ENCODE peak calls at places on chromosomes 5 and 9, in nine cellular contexts. M, N, T, D, E, V, Q, G and W are unnamed samples.

GRCh38 chr5:67807116-67807888 is 408.3 kb upstream of the PIK3R1 start:
- DNase-seq in Q (no peak), E (no peak), V (no peak), M (no peak), T (no peak), G (no peak), D (no peak), N (no peak), W (no peak)

GRCh38 chr5:143219696-143220095 is 183.8 kb downstream of the NR3C1 start:
- DNase-seq in V (no peak), T (no peak), D (no peak), N (no peak), Q (no peak), M (peak), G (no peak), E (no peak), W (no peak)

GRCh38 chr9:91117959-91118651 is 243.6 kb downstream of the AUH start:
- DNase-seq in D (peak), M (peak), G (peak), Q (peak), E (peak), T (peak), N (peak), V (peak), W (no peak)

GRCh38 chr5:91591076-91591475 is 208.0 kb upstream of the ARRDC3 start:
- DNase-seq in G (peak), V (no peak), D (no peak), N (no peak), E (no peak), T (no peak), M (no peak), Q (no peak), W (peak)

GRCh38 chr5:74578356-74579044 is 62.0 kb downstream of the ENC1 start:
- DNase-seq in T (no peak), M (no peak), N (no peak), E (no peak), V (no peak), G (no peak), Q (no peak), D (no peak), W (no peak)

GRCh38 chr5:80238078-80238477 is 17.8 kb downstream of the SERINC5 start:
- DNase-seq in V (no peak), M (no peak), T (no peak), E (no peak), G (no peak), D (no peak), N (no peak), Q (no peak), W (no peak)

GRCh38 chr9:14322211-14323082 is 8.5 kb upstream of the NFIB start:
- DNase-seq in N (peak), E (peak), G (no peak), D (peak), V (peak), Q (peak), T (peak), M (peak), W (peak)

GRCh38 chr9:9942764-9943424 is 669.9 kb downstream of the PTPRD start:
- DNase-seq in T (peak), D (peak), G (peak), V (peak), M (peak), Q (peak), E (no peak), N (peak), W (peak)

GRCh38 chr5:170503970-170504525 is at the start of gene KCNIP1:
- DNase-seq in G (no peak), M (no peak), V (no peak), E (no peak), T (no peak), Q (peak), D (no peak), N (no peak), W (no peak)

GRCh38 chr9:2158111-2158610 is 143.0 kb downstream of the SMARCA2 start:
- DNase-seq in E (no peak), N (peak), V (peak), G (peak), Q (peak), T (peak), D (peak), M (peak), W (peak)

GRCh38 chr9:80650964-80651555 is 1038.3 kb downstream of the TLE1 start:
- DNase-seq in G (no peak), D (no peak), E (no peak), Q (no peak), V (no peak), N (peak), T (no peak), M (peak), W (peak)

GRCh38 chr9:16307626-16308195 is 562.8 kb downstream of the BNC2 start:
- DNase-seq in N (no peak), Q (no peak), M (no peak), D (no peak), V (no peak), E (no peak), G (no peak), T (no peak), W (no peak)

GRCh38 chr9:36896296-36896695 is 137.8 kb downstream of the PAX5 start:
- DNase-seq in D (no peak), M (no peak), V (no peak), Q (no peak), G (no peak), E (no peak), T (no peak), N (no peak), W (no peak)

GRCh38 chr5:146890733-146891440 is 12.3 kb upstream of the PPP2R2B start:
- DNase-seq in D (no peak), N (no peak), M (no peak), G (no peak), E (no peak), Q (no peak), V (no peak), T (no peak), W (no peak)

GRCh38 chr5:98905857-98906688 is 22.7 kb downstream of the CHD1 start:
- DNase-seq in T (no peak), Q (no peak), G (no peak), N (peak), M (peak), E (no peak), V (no peak), D (no peak), W (peak)

GRCh38 chr9:64061013-64061627 is 1223.9 kb downstream of the FOXD4L5 start:
- DNase-seq in M (no peak), D (no peak), V (no peak), N (no peak), Q (no peak), T (no peak), E (no peak), G (no peak), W (no peak)

GRCh38 chr9:109115931-109116541 is 3.7 kb downstream of the TMEM245 start:
- DNase-seq in T (no peak), D (no peak), V (no peak), Q (no peak), N (peak), G (no peak), M (peak), E (no peak), W (no peak)

GRCh38 chr9:3459076-3459475 is 66.7 kb downstream of the RFX3 start:
- DNase-seq in T (no peak), N (no peak), D (no peak), V (no peak), E (no peak), M (no peak), G (peak), Q (no peak), W (no peak)

GRCh38 chr9:78296208-78296892 is 575 bp upstream of the PSAT1 start:
- DNase-seq in V (peak), G (no peak), M (peak), E (no peak), N (peak), T (peak), D (peak), Q (peak), W (peak)

GRCh38 chr5:150590979-150591411 is 49.5 kb upstream of the SYNPO start:
- DNase-seq in E (peak), T (no peak), G (no peak), V (no peak), N (no peak), Q (no peak), M (no peak), D (peak), W (no peak)

GRCh38 chr5:173333900-173334685 is 5.9 kb upstream of the STC2 start:
- DNase-seq in D (no peak), Q (no peak), V (no peak), E (no peak), G (no peak), M (peak), T (no peak), N (peak), W (peak)

GRCh38 chr5:77945874-77946273 is 169.7 kb upstream of the TBCA start:
- DNase-seq in Q (no peak), G (no peak), M (no peak), N (no peak), D (no peak), V (no peak), T (no peak), E (no peak), W (no peak)

GRCh38 chr5:149632311-149633251 is 51.3 kb downstream of the ARHGEF37 start:
- DNase-seq in N (peak), T (no peak), G (no peak), D (no peak), V (peak), Q (peak), E (no peak), M (peak), W (peak)

GRCh38 chr5:96994493-96994892 is 58.6 kb downstream of the LNPEP start:
- DNase-seq in V (no peak), E (no peak), M (no peak), G (no peak), Q (no peak), T (no peak), D (no peak), N (no peak), W (no peak)

GRCh38 chr5:167770461-167770860 is 521.0 kb upstream of the WWC1 start:
- DNase-seq in V (no peak), E (no peak), M (peak), D (no peak), N (peak), T (no peak), G (peak), Q (no peak), W (peak)

GRCh38 chr9:34158362-34158869 is 20.4 kb upstream of the UBAP1 start:
- DNase-seq in M (peak), E (no peak), N (peak), V (no peak), G (no peak), Q (no peak), D (no peak), T (no peak), W (peak)

GRCh38 chr5:2188661-2189060 is 305.9 kb upstream of the IRX4 start:
- DNase-seq in T (no peak), E (no peak), M (no peak), Q (no peak), G (no peak), D (no peak), V (peak), N (no peak), W (no peak)

GRCh38 chr5:55039843-55040242 is 15.8 kb downstream of the GZMK start:
- DNase-seq in E (no peak), M (no peak), G (no peak), T (no peak), Q (no peak), D (no peak), N (no peak), V (no peak), W (no peak)

GRCh38 chr5:55037816-55038379 is 13.8 kb downstream of the GZMK start:
- DNase-seq in N (no peak), E (no peak), V (no peak), G (peak), Q (no peak), D (no peak), M (peak), T (no peak), W (no peak)

GRCh38 chr5:55035480-55035879 is 11.4 kb downstream of the GZMK start:
- DNase-seq in T (no peak), E (no peak), D (no peak), G (no peak), V (no peak), N (no peak), Q (no peak), M (no peak), W (no peak)

GRCh38 chr5:55036477-55036876 is 12.4 kb downstream of the GZMK start:
- DNase-seq in G (no peak), E (no peak), Q (no peak), M (peak), D (no peak), T (no peak), N (peak), V (no peak), W (no peak)

DNA sequence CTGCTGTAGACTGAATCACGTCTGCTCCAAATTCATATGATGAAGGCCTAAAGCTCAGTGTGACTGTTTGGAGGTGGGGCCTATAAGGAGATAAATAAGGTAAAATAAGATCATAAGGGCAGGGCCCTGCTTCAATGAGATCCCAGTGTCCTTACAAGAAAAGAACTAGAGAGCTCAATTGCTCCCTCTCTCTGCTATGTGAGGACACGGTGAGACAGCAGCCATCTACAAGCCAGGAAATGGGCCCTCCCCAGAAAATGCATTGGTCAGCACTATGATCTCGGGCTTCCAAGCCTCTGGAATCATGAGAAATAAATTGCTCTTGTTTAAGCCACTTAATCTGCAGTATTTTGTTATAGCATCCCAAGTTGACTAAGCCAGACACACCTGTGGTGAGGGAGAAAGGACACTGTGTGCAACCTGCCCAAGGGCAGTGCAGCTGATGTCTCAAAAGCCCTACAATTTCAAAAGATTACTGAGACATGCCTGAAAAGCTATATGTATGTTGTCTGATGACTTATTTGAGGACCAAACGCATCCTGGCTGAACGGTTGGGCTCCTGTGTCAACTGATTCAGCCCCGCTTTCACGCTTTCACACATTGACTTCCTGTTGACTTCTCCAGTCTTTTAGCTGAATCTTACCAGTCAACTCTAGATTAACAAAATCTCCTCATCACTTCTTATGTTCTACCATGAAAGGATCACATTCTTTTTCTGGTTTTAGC is 13.2 kb downstream of the GZMK start:
- DNase-seq in T (no peak), G (no peak), V (no peak), E (no peak), D (no peak), M (peak), N (peak), Q (no peak), W (no peak)
- TF ChIP-seq CTCF in T (no peak), G (peak), V (no peak), E (no peak), D (no peak), M (peak), N (peak), Q (no peak), W (no peak)

DNA sequence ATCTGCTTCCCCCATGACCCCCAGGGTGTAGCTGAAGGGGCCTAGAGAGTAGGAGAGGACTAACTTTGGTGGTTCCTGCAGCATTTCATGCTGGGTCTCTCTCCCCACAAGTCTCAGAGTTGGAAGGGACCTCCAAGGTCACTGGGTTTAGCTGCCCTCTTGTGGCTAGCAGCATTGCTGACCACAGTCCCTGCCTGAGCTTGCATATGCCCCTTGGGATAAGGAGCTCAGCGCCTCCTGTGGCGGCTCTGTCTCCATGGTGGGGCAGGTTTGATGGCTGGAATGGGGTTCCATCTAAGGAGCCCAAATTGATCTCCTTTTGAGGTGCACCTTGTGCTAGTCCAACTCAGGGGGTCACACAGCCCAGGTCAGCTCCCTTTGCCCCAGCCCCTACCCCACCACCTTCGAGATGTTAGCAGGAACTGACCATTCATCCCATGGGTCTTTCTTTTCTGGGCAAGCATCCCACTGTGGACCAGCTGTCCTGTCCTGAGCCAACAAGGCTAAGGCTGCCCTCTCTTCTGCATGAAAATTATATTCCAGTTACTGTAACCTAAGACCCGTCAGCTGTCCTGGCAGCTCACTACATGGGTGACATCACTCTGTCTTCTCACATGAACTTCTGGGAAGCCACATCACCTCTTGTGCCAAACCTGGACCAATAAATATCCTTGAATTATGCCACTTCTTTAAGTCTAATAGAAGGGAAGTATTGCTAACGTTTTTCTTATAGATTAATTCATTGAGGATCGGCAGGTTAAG is 196.2 kb downstream of the HSPA4 start:
- DNase-seq in Q (peak), N (peak), D (no peak), E (no peak), M (peak), V (peak), T (peak), G (no peak), W (no peak)
- TF ChIP-seq CTCF in Q (peak), N (peak), D (peak), E (peak), M (peak), V (peak), T (peak), G (peak), W (peak)

DNA sequence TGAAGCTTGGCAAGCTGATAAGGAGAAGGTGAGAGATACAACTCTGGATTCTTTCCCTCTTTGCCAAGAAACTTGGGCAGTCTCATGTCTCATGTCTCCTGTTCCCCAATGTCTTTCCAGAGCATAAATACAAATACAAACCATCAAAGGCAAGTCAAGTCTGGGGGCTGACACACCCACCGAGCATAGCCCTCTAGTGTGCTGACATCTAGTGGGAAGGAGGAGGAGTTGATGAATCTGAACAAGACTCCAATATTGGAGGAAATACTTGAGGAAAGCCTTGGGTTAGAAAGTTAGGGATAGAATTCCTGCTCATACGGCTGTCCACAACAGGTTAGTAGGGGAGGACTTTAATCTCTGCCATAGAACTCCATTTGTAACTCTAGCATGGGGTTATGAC is 8.6 kb downstream of the MLANA start:
- DNase-seq in E (no peak), M (no peak), V (no peak), N (no peak), G (no peak), Q (no peak), D (no peak), T (no peak), W (peak)
- TF ChIP-seq CTCF in E (peak), M (peak), V (no peak), N (no peak), G (no peak), Q (no peak), D (peak), T (no peak), W (peak)

GRCh38 chr5:176812269-176813259 is 2.2 kb downstream of the UNC5A start:
- DNase-seq in M (no peak), G (no peak), T (no peak), E (no peak), Q (peak), V (no peak), D (no peak), N (no peak), W (no peak)
- TF ChIP-seq CTCF in M (peak), G (peak), T (peak), E (peak), Q (peak), V (no peak), D (peak), N (peak), W (peak)

GRCh38 chr9:75974006-75974766 is 83.7 kb downstream of the PCSK5 start:
- DNase-seq in D (no peak), V (no peak), N (no peak), G (no peak), T (no peak), Q (peak), E (no peak), M (peak), W (no peak)

GRCh38 chr9:75983320-75983719 is 92.8 kb downstream of the PCSK5 start:
- DNase-seq in E (no peak), Q (no peak), N (no peak), T (no peak), D (no peak), M (no peak), V (peak), G (no peak), W (no peak)

GRCh38 chr9:75976549-75976948 is 86.1 kb downstream of the PCSK5 start:
- DNase-seq in E (no peak), M (no peak), Q (no peak), G (no peak), N (no peak), V (no peak), D (no peak), T (no peak), W (no peak)

GRCh38 chr9:75979362-75979761 is 88.9 kb downstream of the PCSK5 start:
- DNase-seq in D (no peak), T (no peak), Q (peak), M (peak), E (no peak), N (no peak), V (no peak), G (peak), W (no peak)
- TF ChIP-seq CTCF in D (peak), T (no peak), Q (no peak), M (peak), E (peak), N (peak), V (peak), G (peak), W (no peak)

GRCh38 chr5:140148508-140148907 is 22.8 kb downstream of the IGIP start:
- DNase-seq in N (peak), D (no peak), M (no peak), V (no peak), T (no peak), Q (peak), E (no peak), G (no peak), W (no peak)
- TF ChIP-seq CTCF in N (no peak), D (no peak), M (peak), V (no peak), T (no peak), Q (no peak), E (no peak), G (no peak), W (no peak)